ENCODE peak calls at places on chromosome 4, in ten cellular contexts. Y is mammary epithelial cell; U is SK-N-SH; O is pancreas; C is body of pancreas; D is uterus; Q is trophoblast cell; W is HL-60; H is CD8-positive, alpha-beta memory T cell; K is cardiac muscle cell. I is an unnamed sample.

GRCh38 chr4:21569638-21570037 is 378.9 kb downstream of the KCNIP4 start:
- DNase-seq in Y (no peak), U (no peak), O (no peak), C (no peak), D (no peak), Q (no peak), W (no peak), H (no peak), K (no peak), I (no peak)

GRCh38 chr4:113141901-113142346 is 92.5 kb downstream of the ANK2 start:
- DNase-seq in Y (peak), U (no peak), O (no peak), C (no peak), D (no peak), Q (peak), W (no peak), H (no peak), K (peak), I (no peak)

GRCh38 chr4:140044314-140044991 is 109.5 kb downstream of the MAML3 start:
- DNase-seq in Y (no peak), U (no peak), O (no peak), C (no peak), D (no peak), Q (no peak), W (no peak), H (no peak), K (peak), I (no peak)

GRCh38 chr4:162154862-162155540 is 8.8 kb downstream of the FSTL5 start:
- DNase-seq in Y (no peak), U (no peak), O (no peak), C (no peak), D (no peak), Q (no peak), W (no peak), H (no peak), K (no peak), I (no peak)

GRCh38 chr4:128517096-128517738 is 229.6 kb upstream of the PGRMC2 start:
- DNase-seq in Y (no peak), U (no peak), O (no peak), C (no peak), D (no peak), Q (no peak), W (no peak), H (no peak), K (peak), I (no peak)

GRCh38 chr4:32589853-32590252 is 1869.7 kb downstream of the PCDH7 start:
- DNase-seq in Y (no peak), U (no peak), O (no peak), C (no peak), D (no peak), Q (no peak), W (no peak), H (no peak), K (no peak), I (no peak)

GRCh38 chr4:93182722-93183121 is 645.8 kb upstream of the ATOH1 start:
- DNase-seq in Y (peak), U (no peak), O (no peak), C (no peak), D (no peak), Q (no peak), W (no peak), H (no peak), K (no peak), I (no peak)

GRCh38 chr4:99863-100262 is 24.4 kb upstream of the ZNF718 start:
- DNase-seq in Y (no peak), U (no peak), O (no peak), C (no peak), D (no peak), Q (no peak), W (no peak), H (no peak), K (peak), I (no peak)

DNA sequence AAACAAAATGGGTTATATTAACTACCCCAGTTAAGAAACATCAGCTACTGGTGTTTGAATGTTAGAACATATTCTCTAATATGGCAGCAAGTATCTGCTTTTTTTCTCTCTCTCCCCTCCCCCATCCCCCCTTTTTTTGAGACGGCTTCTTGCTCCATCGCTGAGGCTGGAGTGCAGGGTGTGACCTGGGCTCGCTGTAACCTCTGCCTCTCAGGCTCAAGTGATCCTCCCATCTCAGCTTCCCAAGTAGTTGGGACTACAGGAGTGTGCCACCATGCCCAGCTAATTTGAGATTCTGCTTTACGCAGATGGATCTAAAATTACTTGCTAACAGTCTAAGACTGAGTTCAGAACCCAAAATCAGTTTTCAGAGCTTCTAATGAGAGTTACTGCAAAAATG is 101.9 kb downstream of the AFF1 start:
- DNase-seq in Y (no peak), U (no peak), O (no peak), C (no peak), D (no peak), Q (no peak), W (no peak), H (no peak), K (no peak), I (no peak)
- H3K27ac ChIP-seq in Y (no peak), U (no peak), O (no peak), C (peak), D (peak), Q (no peak), W (no peak), H (no peak), K (peak), I (peak)

GRCh38 chr4:145527773-145528172 is 46.1 kb downstream of the SMAD1 start:
- DNase-seq in Y (no peak), U (no peak), O (no peak), C (no peak), D (no peak), Q (no peak), W (no peak), H (no peak), K (no peak), I (no peak)

GRCh38 chr4:145525291-145525740 is 43.7 kb downstream of the SMAD1 start:
- DNase-seq in Y (no peak), U (peak), O (no peak), C (no peak), D (no peak), Q (no peak), W (no peak), H (no peak), K (no peak), I (no peak)

GRCh38 chr4:145521282-145521681 is 39.6 kb downstream of the SMAD1 start:
- DNase-seq in Y (no peak), U (no peak), O (no peak), C (no peak), D (no peak), Q (no peak), W (no peak), H (no peak), K (no peak), I (no peak)

GRCh38 chr4:145523117-145523516 is 41.5 kb downstream of the SMAD1 start:
- DNase-seq in Y (peak), U (no peak), O (no peak), C (no peak), D (no peak), Q (no peak), W (no peak), H (no peak), K (peak), I (no peak)

GRCh38 chr4:145524535-145524934 is 42.9 kb downstream of the SMAD1 start:
- DNase-seq in Y (no peak), U (no peak), O (no peak), C (no peak), D (no peak), Q (no peak), W (no peak), H (no peak), K (no peak), I (no peak)
- H3K27ac ChIP-seq in Y (no peak), U (peak), O (no peak), C (no peak), D (peak), Q (no peak), W (no peak), H (no peak), K (no peak), I (no peak)

GRCh38 chr4:3111461-3111860 is 37.0 kb downstream of the HTT start:
- DNase-seq in Y (no peak), U (no peak), O (no peak), C (no peak), D (no peak), Q (peak), W (no peak), H (no peak), K (peak), I (no peak)
- H3K27ac ChIP-seq in Y (no peak), U (no peak), O (no peak), C (no peak), D (no peak), Q (no peak), W (no peak), H (no peak), K (no peak), I (no peak)

DNA sequence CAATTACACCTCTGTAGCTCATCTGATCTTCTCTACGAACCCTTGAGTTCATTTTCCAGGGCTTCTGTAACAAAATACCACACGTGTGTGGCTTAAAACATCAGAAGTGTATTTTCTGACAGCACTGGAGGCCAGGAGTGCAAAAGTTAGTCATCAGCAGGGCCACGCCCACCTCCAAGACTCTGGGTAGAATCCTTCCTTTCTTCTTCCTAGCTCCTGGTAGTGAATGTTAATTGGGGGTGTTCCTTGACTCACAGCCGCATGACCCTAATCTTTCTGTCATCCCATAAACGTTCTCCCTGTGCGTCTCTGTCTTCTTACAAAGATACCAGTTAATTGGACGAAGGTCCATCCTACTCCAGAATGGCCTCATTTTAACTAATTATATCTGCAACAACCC is 115.0 kb downstream of the TRIML1 start:
- DNase-seq in Y (no peak), U (no peak), O (no peak), C (no peak), D (no peak), Q (no peak), W (no peak), H (no peak), K (no peak), I (no peak)
- H3K27ac ChIP-seq in Y (no peak), U (no peak), O (no peak), C (no peak), D (no peak), Q (no peak), W (no peak), H (no peak), K (no peak), I (no peak)

GRCh38 chr4:17884511-17884910 is 73.7 kb downstream of the NCAPG start:
- DNase-seq in Y (no peak), U (no peak), O (no peak), C (no peak), D (no peak), Q (no peak), W (no peak), H (no peak), K (no peak), I (no peak)
- H3K27ac ChIP-seq in Y (no peak), U (peak), O (no peak), C (no peak), D (no peak), Q (no peak), W (no peak), H (no peak), K (no peak), I (no peak)

GRCh38 chr4:143363332-143363731 is 26.7 kb downstream of the GAB1 start:
- DNase-seq in Y (no peak), U (no peak), O (no peak), C (no peak), D (no peak), Q (no peak), W (no peak), H (no peak), K (no peak), I (no peak)
- H3K27ac ChIP-seq in Y (no peak), U (no peak), O (no peak), C (no peak), D (no peak), Q (no peak), W (no peak), H (no peak), K (no peak), I (peak)

GRCh38 chr4:153393397-153393796 is 48.9 kb downstream of the MND1 start:
- DNase-seq in Y (no peak), U (no peak), O (no peak), C (no peak), D (peak), Q (no peak), W (no peak), H (no peak), K (peak), I (peak)
- H3K27ac ChIP-seq in Y (no peak), U (no peak), O (no peak), C (no peak), D (no peak), Q (no peak), W (no peak), H (no peak), K (no peak), I (peak)

GRCh38 chr4:2290488-2290887 is 28.6 kb upstream of the MXD4 start:
- DNase-seq in Y (no peak), U (no peak), O (peak), C (no peak), D (peak), Q (no peak), W (no peak), H (no peak), K (no peak), I (peak)
- H3K27ac ChIP-seq in Y (no peak), U (no peak), O (no peak), C (no peak), D (no peak), Q (no peak), W (no peak), H (peak), K (no peak), I (no peak)

GRCh38 chr4:105624530-105624929 is 72.1 kb downstream of the ARHGEF38 start:
- DNase-seq in Y (peak), U (no peak), O (no peak), C (peak), D (peak), Q (no peak), W (no peak), H (no peak), K (peak), I (no peak)
- H3K27ac ChIP-seq in Y (no peak), U (no peak), O (no peak), C (no peak), D (no peak), Q (no peak), W (no peak), H (no peak), K (no peak), I (no peak)

I was measured in ascending aorta.